ENCODE peak calls at places on chromosomes 13 and 19, in four cellular contexts. G is endothelial cell, D is iris pigment epithelial cell, K is HTR-8/SVneo. E is an unnamed sample.

GRCh38 chr19:11551603-11552235 is 7.3 kb downstream of the ELOF1 start:
- DNase-seq in G (peak), D (no peak), K (no peak), E (no peak)

GRCh38 chr19:38719761-38720558 is 24.3 kb downstream of the CAPN12 start:
- DNase-seq in G (no peak), D (no peak), K (no peak), E (no peak)

GRCh38 chr19:17949956-17950309 is 17.0 kb upstream of the KCNN1 start:
- DNase-seq in G (no peak), D (no peak), K (no peak), E (no peak)

GRCh38 chr13:105969761-105970160 is 565.7 kb downstream of the EFNB2 start:
- DNase-seq in G (no peak), D (peak), K (peak), E (no peak)

GRCh38 chr19:49830766-49831165 is 12.7 kb downstream of the MED25 start:
- DNase-seq in G (no peak), D (no peak), K (no peak), E (no peak)

GRCh38 chr19:5269279-5269678 is 71.3 kb downstream of the PTPRS start:
- DNase-seq in G (no peak), D (no peak), K (no peak), E (no peak)

GRCh38 chr19:1503089-1503924 is 9.5 kb downstream of the ADAMTSL5 start:
- DNase-seq in G (peak), D (peak), K (no peak), E (no peak)

GRCh38 chr13:20274466-20274865 is 42.3 kb upstream of the GJB6 start:
- DNase-seq in G (no peak), D (no peak), K (no peak), E (no peak)

GRCh38 chr19:12867120-12868099 is 13.8 kb downstream of the DNASE2 start:
- DNase-seq in G (peak), D (peak), K (peak), E (peak)

GRCh38 chr13:96849091-96849490 is 145.2 kb downstream of the OXGR1 start:
- DNase-seq in G (no peak), D (no peak), K (no peak), E (no peak)

GRCh38 chr19:52410276-52410675 is 12.6 kb downstream of the ZNF528 start:
- DNase-seq in G (no peak), D (no peak), K (no peak), E (no peak)

GRCh38 chr19:17125728-17126677 is 50.4 kb downstream of the MYO9B start:
- DNase-seq in G (no peak), D (peak), K (no peak), E (peak)

GRCh38 chr19:53158119-53158656 is 665 bp downstream of the ZNF347 start:
- DNase-seq in G (peak), D (peak), K (no peak), E (no peak)

GRCh38 chr19:33469171-33470039 is 52.2 kb downstream of the PEPD start:
- DNase-seq in G (no peak), D (no peak), K (no peak), E (no peak)

GRCh38 chr13:85724554-85725432 is 74.4 kb downstream of the SLITRK6 start:
- DNase-seq in G (no peak), D (peak), K (no peak), E (no peak)

GRCh38 chr19:14512420-14512961 is 5.7 kb downstream of the DNAJB1 start:
- DNase-seq in G (no peak), D (no peak), K (no peak), E (no peak)

GRCh38 chr19:11191273-11191755 is 6.0 kb downstream of the KANK2 start:
- DNase-seq in G (no peak), D (peak), K (peak), E (no peak)